ENCODE peak calls at places on chromosomes 2 and 18, in four cellular contexts. P is effector CD8-positive, alpha-beta T cell; O is glutamatergic neuron; Y is HFFc6. W is an unnamed sample.

GRCh38 chr2:161427413-161428239 is 11.5 kb downstream of the TBR1 start:
- DNase-seq in P (no peak), O (no peak), Y (no peak), W (no peak)

GRCh38 chr18:64720781-64721464 is 572.0 kb upstream of the LINC00305 start:
- DNase-seq in P (no peak), O (peak), Y (no peak), W (no peak)

GRCh38 chr2:224401641-224402342 is at the start of gene FAM124B:
- DNase-seq in P (no peak), O (peak), Y (peak), W (peak)

GRCh38 chr2:205680067-205680466 is 2.2 kb upstream of the NRP2 start:
- DNase-seq in P (no peak), O (peak), Y (peak), W (peak)

GRCh38 chr2:204495381-204495780 is 49.9 kb upstream of the PARD3B start:
- DNase-seq in P (no peak), O (no peak), Y (no peak), W (no peak)

GRCh38 chr2:221640686-221641085 is 68.6 kb upstream of the EPHA4 start:
- DNase-seq in P (no peak), O (no peak), Y (no peak), W (no peak)

GRCh38 chr2:137168564-137168963 is 403.2 kb downstream of the THSD7B start:
- DNase-seq in P (no peak), O (no peak), Y (peak), W (no peak)

GRCh38 chr2:135913726-135914365 is 37.6 kb upstream of the MCM6 start:
- DNase-seq in P (peak), O (no peak), Y (peak), W (peak)

GRCh38 chr2:174662459-174662858 is 64.9 kb upstream of the WIPF1 start:
- DNase-seq in P (no peak), O (no peak), Y (peak), W (peak)

GRCh38 chr2:37090019-37090477 is 5.7 kb downstream of the GPATCH11 start:
- DNase-seq in P (no peak), O (no peak), Y (no peak), W (no peak)

GRCh38 chr2:21251216-21251971 is 127.6 kb downstream of the TDRD15 start:
- DNase-seq in P (no peak), O (no peak), Y (no peak), W (no peak)

GRCh38 chr18:22417496-22418188 is at the start of gene CTAGE1:
- DNase-seq in P (no peak), O (no peak), Y (peak), W (no peak)

GRCh38 chr2:36805635-36806224 is 109.2 kb downstream of the VIT start:
- DNase-seq in P (no peak), O (no peak), Y (no peak), W (no peak)

GRCh38 chr2:203394519-203395227 is 66.5 kb downstream of the ABI2 start:
- DNase-seq in P (no peak), O (no peak), Y (no peak), W (no peak)

GRCh38 chr18:59056706-59057492 is 82.8 kb upstream of the SEC11C start:
- DNase-seq in P (peak), O (peak), Y (peak), W (peak)

GRCh38 chr2:65075605-65076344 is 19.6 kb downstream of the CEP68 start:
- DNase-seq in P (no peak), O (no peak), Y (no peak), W (no peak)

GRCh38 chr2:28663359-28663758 is 88.3 kb upstream of the PPP1CB start:
- DNase-seq in P (no peak), O (no peak), Y (peak), W (peak)

GRCh38 chr18:69387181-69387580 is 13.5 kb upstream of the DOK6 start:
- DNase-seq in P (no peak), O (no peak), Y (no peak), W (no peak)

GRCh38 chr2:151774506-151774905 is 40.2 kb upstream of the NEB start:
- DNase-seq in P (no peak), O (no peak), Y (peak), W (peak)

GRCh38 chr2:67923696-67924095 is 139.1 kb downstream of the C1D start:
- DNase-seq in P (no peak), O (no peak), Y (no peak), W (no peak)

GRCh38 chr18:60018801-60019462 is 119.1 kb downstream of the PMAIP1 start:
- DNase-seq in P (no peak), O (no peak), Y (peak), W (peak)

GRCh38 chr2:240687741-240688562 is 3.7 kb upstream of the AQP12A start:
- DNase-seq in P (no peak), O (no peak), Y (no peak), W (no peak)

GRCh38 chr2:10993001-10993481 is 81.3 kb downstream of the KCNF1 start:
- DNase-seq in P (no peak), O (no peak), Y (peak), W (peak)

GRCh38 chr2:70923378-70924015 is 12.2 kb upstream of the ATP6V1B1 start:
- DNase-seq in P (no peak), O (no peak), Y (no peak), W (no peak)

GRCh38 chr2:7325186-7325585 is 408.0 kb downstream of the RNF144A start:
- DNase-seq in P (no peak), O (no peak), Y (no peak), W (no peak)

GRCh38 chr2:217777906-217778305 is 224.9 kb downstream of the TNS1 start:
- DNase-seq in P (no peak), O (no peak), Y (no peak), W (no peak)

GRCh38 chr2:15359716-15360531 is 201.2 kb downstream of the NBAS start:
- DNase-seq in P (no peak), O (no peak), Y (peak), W (peak)